ENCODE peak calls at places on chromosomes 5 and 9, in four cellular contexts. One of them, this sample, is unnamed.

GRCh38 chr9:94973491-94973941 is 247.0 kb downstream of the AOPEP start:
- DNase-seq in lower leg skin: no peak
- DNase-seq in uterus: no peak
- DNase-seq in A549: no peak
- DNase-seq in this sample: no peak

GRCh38 chr5:140800816-140801493 is at the start of gene PCDHA3:
- DNase-seq in lower leg skin: no peak
- DNase-seq in uterus: no peak
- DNase-seq in A549: peak
- DNase-seq in this sample: no peak

GRCh38 chr9:72440383-72440782 is 75.4 kb upstream of the ZFAND5 start:
- DNase-seq in lower leg skin: no peak
- DNase-seq in uterus: no peak
- DNase-seq in A549: no peak
- DNase-seq in this sample: no peak

GRCh38 chr9:19255821-19256220 is 25.3 kb downstream of the DENND4C start:
- DNase-seq in lower leg skin: no peak
- DNase-seq in uterus: no peak
- DNase-seq in A549: no peak
- DNase-seq in this sample: no peak

GRCh38 chr9:134623408-134624066 is 18.1 kb upstream of the COL5A1 start:
- DNase-seq in lower leg skin: peak
- DNase-seq in uterus: peak
- DNase-seq in A549: no peak
- DNase-seq in this sample: no peak

GRCh38 chr5:133287500-133287899 is 235.7 kb downstream of the HSPA4 start:
- DNase-seq in lower leg skin: no peak
- DNase-seq in uterus: peak
- DNase-seq in A549: peak
- DNase-seq in this sample: no peak

GRCh38 chr9:127712371-127712770 is 3.1 kb downstream of the PTRH1 start:
- DNase-seq in lower leg skin: no peak
- DNase-seq in uterus: no peak
- DNase-seq in A549: no peak
- DNase-seq in this sample: no peak

GRCh38 chr5:133868946-133869674 is 99.3 kb downstream of the C5orf15 start:
- DNase-seq in lower leg skin: peak
- DNase-seq in uterus: peak
- DNase-seq in A549: peak
- DNase-seq in this sample: peak

GRCh38 chr5:87147441-87147840 is 120.2 kb upstream of the RASA1 start:
- DNase-seq in lower leg skin: no peak
- DNase-seq in uterus: no peak
- DNase-seq in A549: no peak
- DNase-seq in this sample: no peak

This sample was measured in mucosa of gallbladder.